ENCODE peak calls at places on chromosomes 6 and 20, in nine cellular contexts. J, V, E, C, Z, O, U, D and K are unnamed samples.

GRCh38 chr6:3226422-3227362 is 761 bp downstream of the TUBB2B start:
- DNase-seq in D (no peak), O (no peak), C (peak), V (no peak), J (no peak), Z (peak), U (peak), E (no peak), K (no peak)

GRCh38 chr20:46545077-46545826 is 5.2 kb downstream of the OCSTAMP start:
- DNase-seq in C (no peak), V (no peak), U (peak), Z (no peak), E (no peak), O (peak), D (peak), J (no peak), K (no peak)

GRCh38 chr20:5608448-5609161 is 141.6 kb upstream of the SHLD1 start:
- DNase-seq in C (no peak), E (no peak), U (no peak), Z (no peak), J (no peak), D (peak), O (no peak), V (no peak), K (peak)

GRCh38 chr6:169240125-169240524 is 13.5 kb downstream of the THBS2 start:
- DNase-seq in Z (no peak), C (no peak), U (no peak), O (no peak), V (no peak), D (peak), J (no peak), E (no peak), K (no peak)

GRCh38 chr20:48983423-48984400 is 62.2 kb downstream of the ARFGEF2 start:
- DNase-seq in V (peak), Z (no peak), E (no peak), D (peak), U (no peak), C (no peak), O (peak), J (no peak), K (peak)

GRCh38 chr20:61640171-61640570 is 388.1 kb downstream of the CDH4 start:
- DNase-seq in C (no peak), E (no peak), U (no peak), O (no peak), Z (no peak), D (no peak), J (no peak), V (no peak), K (no peak)

GRCh38 chr6:15615837-15616236 is 47.0 kb downstream of the DTNBP1 start:
- DNase-seq in C (no peak), V (no peak), U (no peak), E (no peak), O (peak), D (no peak), J (no peak), Z (no peak), K (no peak)

GRCh38 chr6:44073612-44074382 is 53.5 kb downstream of the MRPL14 start:
- DNase-seq in Z (peak), D (peak), U (no peak), C (no peak), J (no peak), O (peak), V (no peak), E (no peak), K (no peak)

GRCh38 chr6:22627644-22628043 is 58.3 kb downstream of the HDGFL1 start:
- DNase-seq in U (no peak), E (no peak), J (no peak), O (no peak), C (no peak), V (no peak), Z (no peak), D (no peak), K (no peak)

GRCh38 chr6:149285626-149286025 is 31.9 kb upstream of the TAB2 start:
- DNase-seq in E (no peak), O (no peak), Z (no peak), V (no peak), C (no peak), D (no peak), J (no peak), U (no peak), K (no peak)

GRCh38 chr6:3911614-3912336 is 62.6 kb downstream of the FAM50B start:
- DNase-seq in Z (no peak), V (peak), O (peak), J (no peak), D (peak), C (peak), E (no peak), U (no peak), K (peak)

GRCh38 chr6:83593395-83593785 is 81.1 kb downstream of the PRSS35 start:
- DNase-seq in Z (no peak), O (no peak), V (no peak), C (no peak), E (no peak), D (no peak), J (no peak), U (no peak), K (no peak)

GRCh38 chr20:61697666-61698597 is 367.7 kb downstream of the TAF4 start:
- DNase-seq in J (no peak), C (no peak), U (no peak), D (no peak), O (no peak), E (no peak), Z (no peak), V (no peak), K (no peak)

GRCh38 chr6:69179681-69180080 is 544.6 kb downstream of the ADGRB3 start:
- DNase-seq in D (no peak), J (peak), Z (no peak), V (no peak), C (no peak), O (no peak), E (no peak), U (no peak), K (no peak)

GRCh38 chr20:63664861-63665594 is 6.9 kb downstream of the RTEL1 start:
- DNase-seq in J (no peak), O (no peak), C (no peak), D (peak), U (no peak), Z (peak), V (no peak), E (no peak), K (no peak)